ENCODE peak calls at places on chromosomes 11 and 22, in four cellular contexts. K, J, L and Y are unnamed samples.

GRCh38 chr11:12693075-12693473 is 18.9 kb downstream of the TEAD1 start:
- DNase-seq in J (no peak), L (no peak), K (no peak), Y (no peak)

GRCh38 chr11:2268911-2269600 is 1.3 kb downstream of the ASCL2 start:
- DNase-seq in L (peak), K (peak), J (peak), Y (peak)

GRCh38 chr11:102791271-102792036 is 6.5 kb downstream of the MMP1 start:
- DNase-seq in J (no peak), K (no peak), L (no peak), Y (no peak)

GRCh38 chr11:83827940-83828554 is 541.9 kb upstream of the CCDC90B start:
- DNase-seq in J (peak), K (peak), L (no peak), Y (no peak)

GRCh38 chr11:133911169-133911568 is 45.6 kb downstream of the IGSF9B start:
- DNase-seq in J (no peak), K (peak), L (no peak), Y (no peak)

GRCh38 chr22:20962491-20962945 is 4.5 kb upstream of the AIFM3 start:
- DNase-seq in L (no peak), K (no peak), J (no peak), Y (no peak)

GRCh38 chr11:69122642-69123431 is 32.9 kb upstream of the SMIM38 start:
- DNase-seq in J (peak), K (peak), L (peak), Y (no peak)

GRCh38 chr22:45475063-45475747 is 27.5 kb upstream of the FBLN1 start:
- DNase-seq in K (peak), J (no peak), L (no peak), Y (no peak)

GRCh38 chr22:50276143-50276542 is 6.0 kb upstream of the MAPK11 start:
- DNase-seq in J (peak), K (peak), L (no peak), Y (peak)

GRCh38 chr22:32911526-32911925 is 110.0 kb downstream of the TIMP3 start:
- DNase-seq in L (no peak), J (no peak), K (peak), Y (no peak)

GRCh38 chr11:28983780-28984179 is 875.6 kb downstream of the METTL15 start:
- DNase-seq in L (no peak), K (no peak), J (no peak), Y (no peak)

GRCh38 chr11:130816516-130816915 is 99.8 kb downstream of the SNX19 start:
- DNase-seq in J (no peak), K (no peak), L (no peak), Y (no peak)

GRCh38 chr11:113465786-113466185 is 9.4 kb downstream of the DRD2 start:
- DNase-seq in J (no peak), L (no peak), K (no peak), Y (no peak)

GRCh38 chr11:33946930-33947329 is 55.1 kb upstream of the LMO2 start:
- DNase-seq in L (no peak), J (no peak), K (no peak), Y (no peak)

GRCh38 chr11:58067685-58068084 is 36.9 kb downstream of the OR6Q1 start:
- DNase-seq in K (peak), L (no peak), J (no peak), Y (no peak)

GRCh38 chr11:76558891-76559290 is 111.7 kb downstream of the LRRC32 start:
- DNase-seq in K (no peak), L (no peak), J (no peak), Y (no peak)

GRCh38 chr22:35397095-35397904 is 2.6 kb upstream of the MCM5 start:
- DNase-seq in J (peak), L (no peak), K (no peak), Y (no peak)

GRCh38 chr11:128891410-128891861 is 280 bp downstream of the KCNJ5 start:
- DNase-seq in K (no peak), L (no peak), J (no peak), Y (no peak)

GRCh38 chr22:39278040-39278439 is 33.3 kb upstream of the PDGFB start:
- DNase-seq in L (no peak), K (no peak), J (no peak), Y (no peak)

GRCh38 chr22:24731786-24732185 is 42.7 kb downstream of the PIWIL3 start:
- DNase-seq in K (no peak), L (no peak), J (no peak), Y (no peak)

GRCh38 chr11:69904331-69905201 is 85.3 kb upstream of the FGF3 start:
- DNase-seq in J (no peak), K (peak), L (no peak), Y (no peak)

GRCh38 chr22:38305481-38306448 is 11.5 kb downstream of the CSNK1E start:
- DNase-seq in K (peak), L (no peak), J (peak), Y (no peak)

GRCh38 chr11:86174101-86175046 is 70.2 kb upstream of the EED start:
- DNase-seq in J (peak), K (peak), L (peak), Y (peak)

GRCh38 chr11:104783241-104783640 is 115.0 kb downstream of the CASP12 start:
- DNase-seq in J (no peak), L (no peak), K (no peak), Y (no peak)

GRCh38 chr11:69520186-69520585 is 38.7 kb downstream of the LINC01488 start:
- DNase-seq in L (no peak), K (no peak), J (no peak), Y (no peak)